ENCODE peak calls at places on chromosomes 1 and 21, in eight cellular contexts. L is Panc1, I is A549, K is HCT116, D is SK-N-SH, Y is K562, X is GM12878, V is HepG2. M is an unnamed sample. For H3K4me1, the result is how much of the 10 kb centered on the place peaks cover.

GRCh38 chr1:6476483-6476882 is 10.5 kb upstream of the TNFRSF25 start:
- DNase-seq in L (no peak), I (no peak), K (no peak), D (no peak), Y (no peak), X (no peak), V (no peak), M (no peak)

GRCh38 chr1:54579337-54579781 is 31.3 kb downstream of the ACOT11 start:
- DNase-seq in L (no peak), I (no peak), K (no peak), D (no peak), Y (no peak), X (no peak), V (peak), M (peak)

GRCh38 chr1:109509176-109510134 is at the start of gene AMIGO1:
- DNase-seq in L (no peak), I (peak), K (no peak), D (peak), Y (peak), X (no peak), V (no peak), M (peak)

GRCh38 chr1:92464588-92465255 is 22.0 kb downstream of the GFI1 start:
- DNase-seq in L (no peak), I (no peak), K (no peak), D (no peak), Y (no peak), X (no peak), V (no peak), M (no peak)

GRCh38 chr1:9844106-9844505 is 20.3 kb upstream of the CLSTN1 start:
- DNase-seq in L (no peak), I (no peak), K (no peak), D (peak), Y (no peak), X (no peak), V (no peak), M (no peak)

GRCh38 chr1:23772049-23772853 is 6.0 kb upstream of the PITHD1 start:
- DNase-seq in L (peak), I (peak), K (peak), D (peak), Y (peak), X (peak), V (peak), M (peak)

GRCh38 chr1:208203848-208204609 is 40.2 kb downstream of the PLXNA2 start:
- DNase-seq in L (no peak), I (no peak), K (no peak), D (no peak), Y (no peak), X (no peak), V (no peak), M (no peak)

GRCh38 chr1:1014896-1015681 is 1.8 kb downstream of the ISG15 start:
- DNase-seq in L (no peak), I (no peak), K (no peak), D (peak), Y (no peak), X (no peak), V (no peak), M (peak)

GRCh38 chr1:41386190-41386518 is 24.9 kb downstream of the FOXO6 start:
- DNase-seq in L (no peak), I (no peak), K (no peak), D (no peak), Y (no peak), X (no peak), V (no peak), M (no peak)

GRCh38 chr1:2107586-2108212 is 57.5 kb downstream of the PRKCZ start:
- DNase-seq in L (no peak), I (no peak), K (no peak), D (no peak), Y (no peak), X (no peak), V (no peak), M (no peak)

GRCh38 chr1:112674986-112675727 is 698 bp downstream of the MOV10 start:
- DNase-seq in L (no peak), I (no peak), K (no peak), D (peak), Y (peak), X (no peak), V (peak), M (peak)

GRCh38 chr1:11227106-11228077 is 35.0 kb downstream of the MTOR start:
- DNase-seq in L (no peak), I (no peak), K (no peak), D (no peak), Y (no peak), X (peak), V (no peak), M (no peak)

GRCh38 chr1:13699510-13699909 is 478 bp upstream of the PRDM2 start:
- DNase-seq in L (no peak), I (peak), K (no peak), D (no peak), Y (no peak), X (no peak), V (no peak), M (peak)

GRCh38 chr21:45926281-45926680 is 55.3 kb upstream of the COL6A1 start:
- DNase-seq in L (no peak), I (no peak), K (no peak), D (no peak), Y (no peak), X (no peak), V (no peak), M (peak)

GRCh38 chr1:213381572-213382084 is 330.6 kb downstream of the RPS6KC1 start:
- DNase-seq in L (no peak), I (no peak), K (no peak), D (no peak), Y (no peak), X (no peak), V (no peak), M (no peak)

GRCh38 chr1:17258116-17258757 is 9.3 kb downstream of the PADI3 start:
- DNase-seq in L (no peak), I (no peak), K (no peak), D (no peak), Y (no peak), X (no peak), V (no peak), M (no peak)

GRCh38 chr1:245197911-245198379 is 43.2 kb downstream of the KIF26B start:
- DNase-seq in L (no peak), I (no peak), K (no peak), D (peak), Y (no peak), X (no peak), V (no peak), M (no peak)

GRCh38 chr1:145878724-145879123 is 6.9 kb downstream of the ANKRD35 start:
- DNase-seq in L (no peak), I (no peak), K (no peak), D (no peak), Y (no peak), X (no peak), V (no peak), M (no peak)

GRCh38 chr1:63124666-63125191 is 197.6 kb upstream of the FOXD3 start:
- DNase-seq in L (no peak), I (no peak), K (no peak), D (no peak), Y (no peak), X (peak), V (peak), M (no peak)

GRCh38 chr1:84083321-84083720 is 60.8 kb upstream of the PRKACB start:
- DNase-seq in L (no peak), I (no peak), K (no peak), D (peak), Y (no peak), X (no peak), V (no peak), M (no peak)

GRCh38 chr1:180614746-180615145 is 17.1 kb upstream of the XPR1 start:
- DNase-seq in L (no peak), I (no peak), K (no peak), D (no peak), Y (no peak), X (no peak), V (no peak), M (no peak)

GRCh38 chr1:20720631-20721051 is 2.8 kb upstream of the KIF17 start:
- DNase-seq in L (no peak), I (no peak), K (no peak), D (peak), Y (no peak), X (no peak), V (no peak), M (no peak)

GRCh38 chr21:36260030-36260787 is 59.8 kb upstream of the MORC3 start:
- DNase-seq in L (peak), I (peak), K (peak), D (peak), Y (peak), X (peak), V (peak), M (peak)

GRCh38 chr1:58768332-58768731 is 15.5 kb downstream of the JUN start:
- DNase-seq in L (no peak), I (no peak), K (no peak), D (no peak), Y (no peak), X (no peak), V (no peak), M (no peak)

GRCh38 chr1:67211589-67212563 is 45.6 kb downstream of the IL23R start:
- DNase-seq in L (no peak), I (peak), K (peak), D (no peak), Y (no peak), X (no peak), V (peak), M (peak)

GRCh38 chr1:18302788-18303413 is 177.8 kb upstream of the KLHDC7A start:
- DNase-seq in L (no peak), I (no peak), K (peak), D (peak), Y (peak), X (no peak), V (no peak), M (peak)

GRCh38 chr1:111570781-111571181 is 48.8 kb upstream of the RAP1A start:
- DNase-seq in L (no peak), I (no peak), K (peak), D (no peak), Y (peak), X (no peak), V (no peak), M (peak)

GRCh38 chr1:2402420-2402819 is 9.9 kb downstream of the PEX10 start:
- DNase-seq in L (no peak), I (no peak), K (no peak), D (no peak), Y (no peak), X (no peak), V (no peak), M (no peak)

GRCh38 chr1:101129975-101130374 is 104.4 kb upstream of the DPH5 start:
- DNase-seq in L (no peak), I (no peak), K (no peak), D (no peak), Y (no peak), X (no peak), V (no peak), M (no peak)

GRCh38 chr1:101128851-101129250 is 103.3 kb upstream of the DPH5 start:
- DNase-seq in L (no peak), I (no peak), K (no peak), D (no peak), Y (no peak), X (no peak), V (no peak), M (no peak)

GRCh38 chr1:101130673-101131072 is 105.1 kb upstream of the DPH5 start:
- DNase-seq in L (no peak), I (no peak), K (no peak), D (no peak), Y (no peak), X (no peak), V (no peak), M (no peak)

GRCh38 chr1:101131239-101131924 is 105.4 kb upstream of the S1PR1 start:
- DNase-seq in L (no peak), I (no peak), K (no peak), D (peak), Y (no peak), X (no peak), V (no peak), M (no peak)

GRCh38 chr1:101128211-101128727 is 102.7 kb upstream of the DPH5 start:
- DNase-seq in L (no peak), I (no peak), K (no peak), D (no peak), Y (peak), X (peak), V (peak), M (peak)
- H3K4me1 ChIP-seq in L (under half), I (under half), K (under half), D (under half), Y (under half), X (under half), V (under half), M (under half)

DNA sequence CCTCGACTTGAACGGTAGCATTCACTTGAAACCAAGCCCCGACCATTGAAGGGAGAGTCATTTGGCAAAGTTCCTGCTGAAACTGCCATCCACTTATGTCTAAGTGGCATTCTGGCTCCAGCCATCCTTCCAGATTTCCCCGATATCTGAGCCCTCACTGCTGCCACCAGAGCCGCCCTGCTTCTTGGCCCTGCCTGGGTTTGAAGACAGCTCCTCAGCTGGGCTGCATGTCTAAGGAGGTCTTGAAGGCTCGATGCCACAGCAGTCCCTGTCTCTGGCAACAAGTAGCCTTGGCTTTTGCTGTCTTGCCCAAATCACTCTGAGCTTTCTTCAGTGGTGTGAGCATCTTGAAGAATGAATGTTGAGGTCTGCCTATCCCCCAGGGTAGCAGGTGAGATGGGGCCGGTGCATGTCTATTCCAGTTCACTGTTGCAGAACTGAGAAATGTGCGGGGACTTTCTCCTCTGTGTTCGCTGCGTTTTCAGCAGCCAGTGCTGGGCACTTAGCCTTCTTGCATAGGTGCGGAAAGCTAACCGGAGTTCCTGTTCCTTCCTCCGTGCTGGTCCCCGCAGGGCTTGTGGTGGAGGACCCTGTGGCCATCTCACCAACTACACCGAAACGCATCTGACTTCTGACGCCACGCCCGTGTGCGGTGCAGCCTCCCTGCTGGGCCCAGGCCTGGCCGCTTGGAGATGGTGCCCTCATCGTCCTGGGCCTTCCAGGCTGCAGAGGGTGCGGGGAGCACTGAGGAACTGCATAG is 29.2 kb downstream of the MAN1C1 start:
- DNase-seq in L (no peak), I (no peak), K (no peak), D (no peak), Y (no peak), X (no peak), V (no peak), M (no peak)
- TF ChIP-seq REST in L (no peak), I (no peak), K (no peak), D (no peak), Y (no peak), X (no peak), V (no peak), M (no peak)

DNA sequence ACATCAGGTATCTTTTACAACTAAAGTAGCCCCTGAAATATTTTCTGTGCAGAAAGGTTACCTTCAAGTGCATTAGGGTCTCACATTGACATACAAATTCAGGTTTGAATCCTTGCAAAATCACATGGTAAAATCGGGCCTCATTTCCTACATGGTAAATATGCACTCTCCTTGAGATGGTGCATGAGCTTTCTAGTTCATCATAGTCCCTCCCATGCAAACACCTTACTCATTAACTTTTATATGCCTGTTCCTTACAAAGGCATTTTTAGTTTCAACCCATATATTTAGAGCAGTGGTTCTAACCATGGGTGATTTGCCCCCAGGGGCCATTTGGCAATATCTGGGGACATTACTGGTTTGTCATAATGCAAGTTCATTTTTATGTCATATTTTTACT is 37.2 kb downstream of the PBX1 start:
- DNase-seq in L (no peak), I (no peak), K (no peak), D (no peak), Y (no peak), X (no peak), V (no peak), M (no peak)
- H3K4me1 ChIP-seq in L (under half), I (under half), K (under half), D (under half), Y (under half), X (under half), V (under half), M (half or more)

DNA sequence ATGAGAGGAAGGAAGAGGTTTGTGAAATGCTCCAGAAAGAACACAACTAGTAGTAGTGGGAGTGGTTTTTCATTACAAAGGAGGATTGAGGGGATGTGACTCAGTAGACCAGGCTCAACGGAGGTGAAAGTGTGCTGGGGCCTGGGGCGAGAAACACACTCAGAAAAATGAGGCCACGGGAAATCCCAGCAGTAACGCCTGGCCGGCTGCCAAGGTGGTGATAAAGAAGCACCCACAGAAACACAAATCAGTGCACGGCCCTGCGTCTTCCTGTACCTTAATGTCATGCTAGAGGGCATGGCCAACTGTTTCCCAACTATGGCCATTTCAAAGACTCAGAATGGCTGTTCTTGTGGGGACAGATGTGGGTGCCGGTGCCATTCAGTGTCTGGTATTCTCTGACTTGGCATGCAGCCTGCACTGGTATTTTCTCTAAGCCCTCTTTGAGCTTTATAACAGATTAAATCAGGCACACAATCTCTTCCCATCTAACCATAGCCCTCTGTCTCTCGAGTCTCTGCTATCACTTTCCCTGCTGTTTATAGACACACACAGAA is 38.2 kb downstream of the URB2 start:
- DNase-seq in L (no peak), I (no peak), K (no peak), D (peak), Y (peak), X (peak), V (no peak), M (no peak)
- TF ChIP-seq REST in L (no peak), I (no peak), K (no peak), D (no peak), Y (no peak), X (no peak), V (no peak), M (no peak)

DNA sequence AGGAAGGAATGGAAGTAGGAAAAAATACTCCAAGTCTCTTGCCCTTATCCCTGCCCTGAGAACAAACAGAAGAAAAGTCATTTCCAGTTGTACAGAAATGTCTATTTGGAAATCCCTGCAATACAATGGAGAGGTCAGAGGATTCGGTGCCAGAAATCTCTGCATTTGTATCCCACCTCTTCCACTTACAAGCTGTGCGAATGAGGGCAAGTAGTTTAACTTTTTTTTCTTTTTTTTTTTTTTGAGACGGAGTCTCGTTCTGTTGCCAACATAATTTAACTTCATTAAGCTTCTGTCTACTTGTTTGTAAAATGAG is 168.3 kb downstream of the VPS13D start:
- DNase-seq in L (no peak), I (no peak), K (no peak), D (no peak), Y (no peak), X (no peak), V (no peak), M (no peak)
- H3K4me1 ChIP-seq in L (under half), I (under half), K (under half), D (under half), Y (under half), X (under half), V (half or more), M (under half)

GRCh38 chr1:205456868-205457724 is 1.3 kb upstream of the BLACAT1 start:
- DNase-seq in L (no peak), I (no peak), K (no peak), D (peak), Y (peak), X (no peak), V (no peak), M (peak)
- TF ChIP-seq REST in L (peak), I (no peak), K (no peak), D (no peak), Y (no peak), X (no peak), V (no peak), M (peak)

DNA sequence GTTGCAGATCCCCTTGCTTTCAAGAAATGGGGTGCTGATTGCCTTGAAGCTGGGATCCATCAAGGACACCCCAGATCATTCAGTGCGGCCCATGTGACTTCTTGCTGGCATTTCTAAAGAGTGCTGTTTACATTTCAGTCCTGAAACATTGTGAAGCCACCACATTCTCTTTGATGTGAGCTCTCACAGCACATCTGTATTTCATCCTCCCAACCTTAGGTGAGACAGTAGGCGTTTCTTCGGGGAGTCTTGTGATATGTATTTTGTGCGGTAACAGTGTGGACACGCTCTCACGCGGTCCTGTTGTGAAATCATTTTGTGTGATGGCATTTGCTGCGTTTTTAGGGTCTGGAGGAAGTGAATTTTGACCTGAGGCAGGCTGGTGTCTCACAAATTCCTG is 57.3 kb downstream of the CACHD1 start:
- DNase-seq in L (no peak), I (no peak), K (no peak), D (no peak), Y (no peak), X (no peak), V (no peak), M (no peak)
- H3K4me1 ChIP-seq in L (under half), I (under half), K (under half), D (under half), Y (under half), X (under half), V (under half), M (half or more)

GRCh38 chr21:39105341-39105765 is 77.9 kb downstream of the PSMG1 start:
- DNase-seq in L (no peak), I (no peak), K (no peak), D (no peak), Y (no peak), X (no peak), V (peak), M (no peak)

GRCh38 chr21:39106881-39107462 is 76.3 kb downstream of the PSMG1 start:
- DNase-seq in L (no peak), I (no peak), K (no peak), D (no peak), Y (no peak), X (no peak), V (no peak), M (no peak)

GRCh38 chr21:39104911-39105310 is 78.3 kb downstream of the PSMG1 start:
- DNase-seq in L (no peak), I (no peak), K (no peak), D (no peak), Y (no peak), X (no peak), V (no peak), M (no peak)

GRCh38 chr21:39105836-39106235 is 77.4 kb downstream of the PSMG1 start:
- DNase-seq in L (no peak), I (no peak), K (no peak), D (no peak), Y (no peak), X (no peak), V (no peak), M (no peak)

DNA sequence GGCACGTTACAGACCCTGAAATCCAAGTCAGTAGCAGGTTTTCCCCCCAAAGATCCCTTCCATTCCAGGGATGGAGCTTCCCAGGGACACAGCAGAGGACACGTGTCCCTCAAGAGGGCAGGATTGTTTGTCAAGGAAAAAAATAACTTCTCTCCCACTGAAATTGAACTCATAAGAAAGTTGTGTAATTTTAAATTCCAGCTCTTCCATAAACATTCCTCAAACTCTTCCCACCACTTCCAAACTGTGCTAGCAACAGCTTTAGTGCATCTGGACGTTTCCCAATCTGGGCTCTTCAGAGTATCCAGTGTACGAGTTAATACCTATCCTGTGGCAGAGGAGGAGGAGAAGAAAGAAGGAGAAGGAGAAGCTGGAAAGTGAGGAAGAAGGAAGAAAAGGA is 79.6 kb downstream of the PSMG1 start:
- DNase-seq in L (no peak), I (no peak), K (no peak), D (no peak), Y (no peak), X (no peak), V (no peak), M (no peak)
- TF ChIP-seq REST in L (no peak), I (no peak), K (no peak), D (no peak), Y (no peak), X (no peak), V (no peak), M (no peak)